ENCODE peak calls at places on chromosome 16, in six cellular contexts. One of them, this sample, is unnamed.

GRCh38 chr16:51431517-51432241 is 280.6 kb upstream of the SALL1 start:
- DNase-seq in germinal center: no peak
- DNase-seq in dermis microvascular lymphatic vessel endothelial cell: no peak
- DNase-seq in NCI-H1436: no peak
- DNase-seq in KG1: no peak
- DNase-seq in HS-5: no peak
- DNase-seq in this sample: peak

GRCh38 chr16:740764-741505 is at the start of gene CIAO3:
- DNase-seq in germinal center: peak
- DNase-seq in dermis microvascular lymphatic vessel endothelial cell: peak
- DNase-seq in KG1: peak
- DNase-seq in HS-5: no peak
- DNase-seq in NCI-H1436: peak
- DNase-seq in this sample: peak

GRCh38 chr16:525520-526180 is 1.9 kb upstream of the CAPN15 start:
- DNase-seq in KG1: no peak
- DNase-seq in NCI-H1436: no peak
- DNase-seq in dermis microvascular lymphatic vessel endothelial cell: no peak
- DNase-seq in germinal center: no peak
- DNase-seq in HS-5: peak
- DNase-seq in this sample: peak

GRCh38 chr16:80273635-80274538 is 266.9 kb upstream of the DYNLRB2 start:
- DNase-seq in dermis microvascular lymphatic vessel endothelial cell: no peak
- DNase-seq in KG1: no peak
- DNase-seq in HS-5: no peak
- DNase-seq in NCI-H1436: no peak
- DNase-seq in germinal center: no peak
- DNase-seq in this sample: no peak

GRCh38 chr16:82043680-82044584 is 8.9 kb downstream of the HSD17B2 start:
- DNase-seq in NCI-H1436: no peak
- DNase-seq in KG1: no peak
- DNase-seq in germinal center: no peak
- DNase-seq in HS-5: peak
- DNase-seq in dermis microvascular lymphatic vessel endothelial cell: no peak
- DNase-seq in this sample: peak

GRCh38 chr16:58324792-58325191 is 30.0 kb upstream of the PRSS54 start:
- DNase-seq in HS-5: no peak
- DNase-seq in dermis microvascular lymphatic vessel endothelial cell: no peak
- DNase-seq in NCI-H1436: no peak
- DNase-seq in germinal center: no peak
- DNase-seq in KG1: no peak
- DNase-seq in this sample: no peak

GRCh38 chr16:14324581-14324980 is 253.5 kb downstream of the MRTFB start:
- DNase-seq in HS-5: no peak
- DNase-seq in germinal center: no peak
- DNase-seq in KG1: no peak
- DNase-seq in NCI-H1436: no peak
- DNase-seq in dermis microvascular lymphatic vessel endothelial cell: no peak
- DNase-seq in this sample: peak

GRCh38 chr16:61792194-61792904 is 243.9 kb downstream of the CDH8 start:
- DNase-seq in HS-5: peak
- DNase-seq in KG1: no peak
- DNase-seq in germinal center: no peak
- DNase-seq in NCI-H1436: no peak
- DNase-seq in dermis microvascular lymphatic vessel endothelial cell: no peak
- DNase-seq in this sample: no peak

GRCh38 chr16:77905356-77905920 is 116.9 kb upstream of the CLEC3A start:
- DNase-seq in germinal center: no peak
- DNase-seq in dermis microvascular lymphatic vessel endothelial cell: no peak
- DNase-seq in NCI-H1436: peak
- DNase-seq in HS-5: no peak
- DNase-seq in KG1: no peak
- DNase-seq in this sample: no peak

GRCh38 chr16:23842137-23842600 is 6.4 kb downstream of the PRKCB start:
- DNase-seq in germinal center: no peak
- DNase-seq in NCI-H1436: no peak
- DNase-seq in dermis microvascular lymphatic vessel endothelial cell: no peak
- DNase-seq in HS-5: no peak
- DNase-seq in KG1: no peak
- DNase-seq in this sample: no peak

GRCh38 chr16:9441021-9441420 is 349.6 kb downstream of the HAPSTR1 start:
- DNase-seq in NCI-H1436: no peak
- DNase-seq in dermis microvascular lymphatic vessel endothelial cell: no peak
- DNase-seq in HS-5: no peak
- DNase-seq in KG1: no peak
- DNase-seq in germinal center: no peak
- DNase-seq in this sample: no peak

GRCh38 chr16:75938818-75939217 is 212.5 kb upstream of the CPHXL start:
- DNase-seq in KG1: no peak
- DNase-seq in HS-5: peak
- DNase-seq in germinal center: no peak
- DNase-seq in dermis microvascular lymphatic vessel endothelial cell: no peak
- DNase-seq in NCI-H1436: no peak
- DNase-seq in this sample: no peak

GRCh38 chr16:79278506-79278905 is 322.0 kb downstream of the MAF start:
- DNase-seq in KG1: no peak
- DNase-seq in HS-5: no peak
- DNase-seq in dermis microvascular lymphatic vessel endothelial cell: no peak
- DNase-seq in germinal center: no peak
- DNase-seq in NCI-H1436: no peak
- DNase-seq in this sample: no peak

GRCh38 chr16:23858496-23859062 is 22.8 kb downstream of the PRKCB start:
- DNase-seq in NCI-H1436: no peak
- DNase-seq in germinal center: no peak
- DNase-seq in HS-5: no peak
- DNase-seq in dermis microvascular lymphatic vessel endothelial cell: no peak
- DNase-seq in KG1: no peak
- DNase-seq in this sample: no peak

GRCh38 chr16:88442435-88442810 is 10.7 kb upstream of the ZFPM1 start:
- DNase-seq in dermis microvascular lymphatic vessel endothelial cell: no peak
- DNase-seq in HS-5: no peak
- DNase-seq in germinal center: no peak
- DNase-seq in KG1: no peak
- DNase-seq in NCI-H1436: no peak
- DNase-seq in this sample: no peak

GRCh38 chr16:5581428-5581827 is 483.8 kb upstream of the EEF2KMT start:
- DNase-seq in dermis microvascular lymphatic vessel endothelial cell: no peak
- DNase-seq in germinal center: no peak
- DNase-seq in HS-5: no peak
- DNase-seq in NCI-H1436: no peak
- DNase-seq in KG1: no peak
- DNase-seq in this sample: no peak

GRCh38 chr16:85335584-85336492 is 223.6 kb upstream of the CIBAR2 start:
- DNase-seq in germinal center: no peak
- DNase-seq in dermis microvascular lymphatic vessel endothelial cell: no peak
- DNase-seq in KG1: no peak
- DNase-seq in NCI-H1436: peak
- DNase-seq in HS-5: no peak
- DNase-seq in this sample: no peak

GRCh38 chr16:49461517-49461951 is 87.9 kb downstream of the C16orf78 start:
- DNase-seq in germinal center: no peak
- DNase-seq in KG1: no peak
- DNase-seq in dermis microvascular lymphatic vessel endothelial cell: no peak
- DNase-seq in NCI-H1436: no peak
- DNase-seq in HS-5: no peak
- DNase-seq in this sample: no peak

GRCh38 chr16:31242197-31242596 is 17.6 kb upstream of the ITGAM start:
- DNase-seq in KG1: no peak
- DNase-seq in germinal center: no peak
- DNase-seq in dermis microvascular lymphatic vessel endothelial cell: no peak
- DNase-seq in NCI-H1436: no peak
- DNase-seq in HS-5: no peak
- DNase-seq in this sample: no peak

GRCh38 chr16:66387817-66388332 is 21.4 kb downstream of the CDH5 start:
- DNase-seq in NCI-H1436: no peak
- DNase-seq in KG1: no peak
- DNase-seq in HS-5: no peak
- DNase-seq in germinal center: no peak
- DNase-seq in dermis microvascular lymphatic vessel endothelial cell: no peak
- DNase-seq in this sample: no peak

GRCh38 chr16:11742041-11742535 is 569 bp downstream of the TXNDC11 start:
- DNase-seq in germinal center: peak
- DNase-seq in dermis microvascular lymphatic vessel endothelial cell: no peak
- DNase-seq in NCI-H1436: peak
- DNase-seq in KG1: peak
- DNase-seq in HS-5: no peak
- DNase-seq in this sample: no peak

GRCh38 chr16:2237552-2238395 is 1.5 kb downstream of the DNASE1L2 start:
- DNase-seq in NCI-H1436: no peak
- DNase-seq in HS-5: no peak
- DNase-seq in dermis microvascular lymphatic vessel endothelial cell: no peak
- DNase-seq in KG1: no peak
- DNase-seq in germinal center: no peak
- DNase-seq in this sample: no peak

GRCh38 chr16:79665970-79666369 is 65.4 kb upstream of the MAF start:
- DNase-seq in KG1: no peak
- DNase-seq in NCI-H1436: no peak
- DNase-seq in HS-5: no peak
- DNase-seq in germinal center: no peak
- DNase-seq in dermis microvascular lymphatic vessel endothelial cell: no peak
- DNase-seq in this sample: no peak

GRCh38 chr16:19808061-19808621 is 76.5 kb downstream of the GPRC5B start:
- DNase-seq in germinal center: no peak
- DNase-seq in dermis microvascular lymphatic vessel endothelial cell: no peak
- DNase-seq in HS-5: no peak
- DNase-seq in KG1: no peak
- DNase-seq in NCI-H1436: no peak
- DNase-seq in this sample: no peak

GRCh38 chr16:70689970-70690905 is 4.4 kb upstream of the MTSS2 start:
- DNase-seq in HS-5: no peak
- DNase-seq in germinal center: no peak
- DNase-seq in dermis microvascular lymphatic vessel endothelial cell: no peak
- DNase-seq in KG1: no peak
- DNase-seq in NCI-H1436: no peak
- DNase-seq in this sample: no peak

GRCh38 chr16:27918755-27919154 is 144.8 kb downstream of the GSG1L start:
- DNase-seq in HS-5: no peak
- DNase-seq in germinal center: no peak
- DNase-seq in NCI-H1436: no peak
- DNase-seq in KG1: no peak
- DNase-seq in dermis microvascular lymphatic vessel endothelial cell: no peak
- DNase-seq in this sample: no peak

This sample was measured in amniotic stem cell.